ENCODE peak calls at places on chromosome 12, in seven cellular contexts. Y is brain microvascular endothelial cell; F is AG04450; C is thoracic aorta; I is cardiac muscle cell; Q is CD8-positive, alpha-beta T cell; X is endothelial cell of umbilical vein. G is an unnamed sample.

GRCh38 chr12:45231515-45232145 is 15.7 kb downstream of the ANO6 start:
- DNase-seq in I (peak), C (no peak), X (peak), F (no peak), Q (no peak), Y (peak), G (no peak)

GRCh38 chr12:83092101-83092500 is 405.4 kb downstream of the TMTC2 start:
- DNase-seq in Q (no peak), Y (no peak), C (no peak), F (no peak), I (no peak), X (no peak), G (peak)

GRCh38 chr12:24045816-24046257 is 96.4 kb upstream of the SOX5 start:
- DNase-seq in X (peak), F (no peak), Y (peak), Q (no peak), C (no peak), I (peak), G (no peak)

GRCh38 chr12:14952295-14952995 is 9.0 kb downstream of the ARHGDIB start:
- DNase-seq in C (no peak), Y (peak), X (peak), Q (no peak), F (peak), I (peak), G (no peak)

GRCh38 chr12:42145552-42146215 is 1.0 kb upstream of the GXYLT1 start:
- DNase-seq in X (peak), Y (no peak), I (no peak), C (no peak), F (no peak), Q (no peak), G (no peak)

GRCh38 chr12:27550653-27550975 is 26.6 kb downstream of the PPFIBP1 start:
- DNase-seq in X (no peak), Y (no peak), I (peak), F (no peak), C (no peak), Q (no peak), G (no peak)

GRCh38 chr12:131494141-131494733 is 216.7 kb upstream of the SFSWAP start:
- DNase-seq in Q (no peak), F (no peak), I (no peak), Y (no peak), X (no peak), C (no peak), G (no peak)

GRCh38 chr12:9634177-9634803 is 26.6 kb upstream of the KLRB1 start:
- DNase-seq in C (no peak), I (peak), X (peak), Q (peak), F (no peak), Y (peak), G (no peak)

GRCh38 chr12:122834229-122834920 is 882 bp upstream of the HIP1R start:
- DNase-seq in Y (no peak), F (no peak), Q (no peak), X (peak), C (no peak), I (peak), G (peak)

GRCh38 chr12:110802489-110802888 is 44.3 kb upstream of the CCDC63 start:
- DNase-seq in X (no peak), Q (no peak), I (no peak), F (no peak), Y (no peak), C (no peak), G (no peak)

GRCh38 chr12:65881348-65881961 is 57.2 kb downstream of the HMGA2 start:
- DNase-seq in X (no peak), F (no peak), I (peak), Y (no peak), C (no peak), Q (no peak), G (no peak)

GRCh38 chr12:8969861-8970411 is 19.4 kb upstream of the KLRG1 start:
- DNase-seq in Q (no peak), I (no peak), F (no peak), Y (no peak), C (no peak), X (no peak), G (no peak)

GRCh38 chr12:122304924-122305323 is 38.6 kb upstream of the VPS33A start:
- DNase-seq in X (no peak), F (no peak), Q (no peak), I (no peak), Y (no peak), C (no peak), G (no peak)

GRCh38 chr12:119666900-119667576 is 895 bp upstream of the PRKAB1 start:
- DNase-seq in Q (no peak), I (no peak), Y (no peak), X (no peak), F (no peak), C (no peak), G (no peak)

GRCh38 chr12:78095623-78096022 is 264.9 kb downstream of the NAV3 start:
- DNase-seq in X (no peak), Q (no peak), C (no peak), F (no peak), I (no peak), Y (no peak), G (no peak)

GRCh38 chr12:95218164-95218851 is 701 bp downstream of the VEZT start:
- DNase-seq in F (no peak), I (peak), Q (peak), Y (peak), X (peak), C (no peak), G (peak)

GRCh38 chr12:13094349-13094748 is 9.1 kb downstream of the GSG1 start:
- DNase-seq in I (peak), Y (no peak), F (no peak), X (peak), Q (no peak), C (no peak), G (no peak)

GRCh38 chr12:113274848-113275247 is 53.6 kb downstream of the TPCN1 start:
- DNase-seq in F (no peak), X (no peak), Y (no peak), Q (no peak), I (no peak), C (no peak), G (no peak)

GRCh38 chr12:88299567-88300101 is 157.5 kb downstream of the TMTC3 start:
- DNase-seq in I (peak), F (peak), C (peak), Q (no peak), X (peak), Y (peak), G (no peak)

GRCh38 chr12:119695034-119695433 is 27.1 kb downstream of the PRKAB1 start:
- DNase-seq in I (peak), C (no peak), Y (peak), F (no peak), Q (no peak), X (no peak), G (no peak)

GRCh38 chr12:54830199-54830598 is 24.1 kb upstream of the MUCL1 start:
- DNase-seq in X (no peak), I (no peak), F (no peak), Q (no peak), C (no peak), Y (no peak), G (no peak)

GRCh38 chr12:54821676-54822075 is 32.6 kb upstream of the MUCL1 start:
- DNase-seq in Y (no peak), X (no peak), I (no peak), C (no peak), Q (no peak), F (no peak), G (no peak)

DNA sequence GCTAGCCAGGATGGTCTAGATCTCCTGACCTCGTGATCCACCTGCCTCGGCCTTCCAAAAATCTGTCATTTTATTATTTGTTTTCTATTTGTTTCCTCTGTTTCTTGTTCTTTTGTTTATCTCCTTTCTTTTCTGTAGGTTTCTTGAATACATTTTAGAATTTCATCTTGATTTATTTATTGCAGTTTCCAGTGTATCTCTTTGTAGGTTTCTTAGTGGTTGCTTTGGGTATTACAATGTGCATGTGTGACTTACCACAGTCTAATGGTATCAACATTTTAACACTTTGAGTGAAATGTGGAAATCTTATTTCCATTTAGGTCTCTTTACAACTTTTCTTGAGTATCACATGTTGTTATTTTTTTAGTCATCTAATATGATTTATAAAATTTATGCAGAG is 29.9 kb upstream of the MUCL1 start:
- DNase-seq in X (no peak), C (no peak), Y (no peak), F (no peak), I (no peak), Q (no peak), G (no peak)
- TF ChIP-seq CTCF in X (no peak), C (peak), Y (no peak), F (peak), I (no peak), Q (peak), G (no peak)

DNA sequence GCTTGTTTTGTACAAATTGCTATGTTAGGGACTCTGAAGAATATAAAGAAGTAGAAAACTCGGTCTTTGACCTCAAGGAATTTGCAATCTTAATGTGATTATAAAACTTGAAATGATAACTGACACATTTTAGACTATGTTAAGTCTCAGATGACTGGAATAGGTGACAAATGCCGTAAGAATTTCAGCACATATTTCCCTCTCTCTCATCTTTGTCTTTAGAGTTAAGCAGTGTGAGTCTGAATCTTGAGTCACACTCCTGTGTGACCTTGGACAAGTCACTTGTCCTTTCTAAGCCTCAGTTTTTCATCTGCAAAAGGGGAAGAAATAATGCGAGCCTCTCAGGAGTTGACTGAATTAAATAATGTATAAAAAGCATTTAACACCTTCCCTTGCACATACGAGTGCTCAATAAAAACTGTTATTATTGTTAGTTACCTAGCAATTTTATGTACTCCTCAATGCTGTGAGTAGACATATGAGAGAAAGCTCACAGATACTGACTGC is 103.7 kb downstream of the DYRK2 start:
- DNase-seq in I (no peak), X (no peak), Q (no peak), C (no peak), Y (no peak), F (no peak), G (no peak)
- H3K27ac ChIP-seq in I (no peak), X (no peak), Q (no peak), C (no peak), Y (no peak), F (no peak), G (no peak)

GRCh38 chr12:118342115-118342514 is 30.6 kb downstream of the TAOK3 start:
- DNase-seq in Y (no peak), C (no peak), Q (no peak), F (no peak), I (no peak), X (no peak), G (no peak)

GRCh38 chr12:118336123-118336522 is 36.6 kb downstream of the TAOK3 start:
- DNase-seq in F (no peak), I (no peak), C (no peak), Q (no peak), Y (no peak), X (no peak), G (no peak)

GRCh38 chr12:118334241-118334640 is 38.5 kb downstream of the TAOK3 start:
- DNase-seq in C (no peak), Y (no peak), X (no peak), F (no peak), Q (no peak), I (no peak), G (no peak)

GRCh38 chr12:118334939-118335567 is 37.7 kb downstream of the TAOK3 start:
- DNase-seq in I (peak), F (no peak), X (no peak), Y (no peak), C (no peak), Q (no peak), G (no peak)

DNA sequence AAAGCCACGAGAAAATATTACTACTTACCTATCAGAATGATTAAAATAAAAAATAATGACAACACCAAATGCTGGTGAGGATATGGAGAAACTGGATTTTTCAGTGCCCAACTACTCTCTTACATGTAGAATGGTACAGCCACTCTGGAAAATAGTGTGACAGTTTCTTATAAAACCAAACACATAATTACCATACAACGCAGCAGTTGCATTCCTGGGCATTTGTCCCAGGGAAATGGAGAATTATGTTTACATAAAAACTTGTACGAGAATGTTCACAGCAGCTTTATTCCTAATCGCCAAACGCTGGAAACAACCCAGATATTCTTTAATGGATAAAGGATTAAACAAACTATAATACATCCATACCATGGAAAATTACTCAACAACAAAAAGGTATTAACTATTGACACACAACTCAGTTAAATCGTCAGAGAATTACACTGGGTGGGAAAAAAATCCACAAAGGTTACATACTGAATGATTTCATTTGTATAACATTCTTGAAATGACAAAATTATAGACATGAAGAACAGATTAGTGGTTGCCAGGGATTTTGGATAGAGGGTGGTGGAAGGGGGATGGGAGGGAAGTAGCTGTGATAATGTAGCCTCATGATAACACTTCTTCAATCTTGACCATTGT is 35.4 kb downstream of the TAOK3 start:
- DNase-seq in X (no peak), C (no peak), F (peak), Q (no peak), Y (peak), I (peak), G (no peak)
- H3K4me3 ChIP-seq in X (no peak), C (no peak), F (no peak), Q (no peak), Y (no peak), I (no peak), G (no peak)

DNA sequence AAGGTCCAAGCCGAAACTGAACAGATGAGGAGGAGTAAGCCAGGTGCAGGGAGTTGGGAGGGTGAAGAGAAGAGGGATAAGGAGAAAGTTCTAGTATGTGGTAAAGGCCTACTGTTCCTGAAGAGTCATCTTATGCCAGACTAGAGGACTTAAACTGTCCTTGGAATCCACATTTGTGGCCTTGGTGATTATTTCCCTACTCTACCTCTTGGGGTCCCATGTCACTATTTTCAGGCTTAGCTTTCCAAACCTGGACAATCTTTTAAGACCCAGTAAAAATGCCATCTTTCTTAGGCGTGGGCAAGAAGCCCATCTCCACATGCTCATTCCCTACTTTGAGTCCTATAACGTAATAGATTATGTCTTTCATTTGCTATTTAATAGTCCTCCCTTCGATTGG is 40.1 kb upstream of the CRY1 start:
- DNase-seq in F (no peak), Q (no peak), I (no peak), C (no peak), X (no peak), Y (no peak), G (no peak)
- TF ChIP-seq CTCF in F (no peak), Q (no peak), I (no peak), C (no peak), X (no peak), Y (peak), G (no peak)

GRCh38 chr12:31589582-31589895 is 1.4 kb downstream of the DENND5B start:
- DNase-seq in Q (no peak), F (no peak), Y (no peak), I (no peak), C (no peak), X (peak), G (no peak)

GRCh38 chr12:31586703-31587102 is 4.2 kb downstream of the DENND5B start:
- DNase-seq in I (no peak), F (no peak), C (no peak), Q (no peak), X (no peak), Y (no peak), G (no peak)

GRCh38 chr12:31589896-31590729 is 823 bp downstream of the DENND5B start:
- DNase-seq in X (peak), F (no peak), I (peak), Y (peak), Q (no peak), C (peak), G (peak)

GRCh38 chr12:31590730-31591307 is at the start of gene DENND5B:
- DNase-seq in F (no peak), Q (no peak), X (peak), C (no peak), I (peak), Y (peak), G (peak)

DNA sequence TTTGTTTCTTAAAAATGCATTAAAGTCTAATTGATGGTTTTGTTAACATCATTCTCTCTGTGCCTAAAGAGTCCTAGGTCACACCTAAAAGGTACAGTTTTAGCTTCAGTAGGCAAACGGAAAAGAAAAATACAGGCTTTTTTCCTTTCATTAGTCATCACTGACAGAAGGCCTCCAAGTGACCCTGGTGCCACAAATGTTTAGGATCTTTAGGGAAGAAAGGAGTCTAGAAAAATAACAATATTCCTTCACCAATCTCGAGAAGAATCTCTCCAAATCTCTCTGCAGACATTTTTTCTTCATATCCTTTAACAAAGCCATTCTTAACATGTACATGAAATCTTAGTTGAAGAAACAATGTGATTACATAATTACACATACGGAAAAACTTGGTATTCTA is 2.0 kb downstream of the DENND5B start:
- DNase-seq in C (no peak), I (no peak), F (no peak), Q (no peak), Y (no peak), X (peak), G (no peak)
- H3K27ac ChIP-seq in C (peak), I (peak), F (no peak), Q (no peak), Y (peak), X (peak), G (peak)